ENCODE peak calls at places on chromosomes 11 and 22, in four cellular contexts. T is CD4-positive, alpha-beta T cell; C is ovary; E is heart right ventricle. O is an unnamed sample.

GRCh38 chr22:44172370-44173108 is 8.2 kb upstream of the PARVG start:
- DNase-seq in C (no peak), E (peak), T (no peak), O (no peak)

GRCh38 chr11:86594746-86595145 is 77.7 kb downstream of the ME3 start:
- DNase-seq in E (no peak), C (no peak), T (no peak), O (no peak)

GRCh38 chr11:120543816-120544215 is 32.3 kb downstream of the GRIK4 start:
- DNase-seq in T (no peak), E (no peak), C (no peak), O (no peak)

GRCh38 chr11:96827164-96827563 is 437.4 kb downstream of the JRKL start:
- DNase-seq in T (no peak), E (no peak), C (no peak), O (no peak)

GRCh38 chr11:69497221-69497787 is 15.8 kb downstream of the LINC01488 start:
- DNase-seq in E (peak), C (no peak), T (no peak), O (peak)

GRCh38 chr22:41780714-41781507 is 19.6 kb upstream of the CCDC134 start:
- DNase-seq in C (no peak), T (peak), E (peak), O (no peak)

GRCh38 chr11:94934362-94934761 is 39.0 kb downstream of the CWC15 start:
- DNase-seq in E (no peak), C (no peak), T (no peak), O (no peak)

GRCh38 chr22:39643311-39644083 is 72.9 kb downstream of the CACNA1I start:
- DNase-seq in C (no peak), E (no peak), T (no peak), O (no peak)

GRCh38 chr11:64650923-64651523 is 60.0 kb downstream of the SLC22A12 start:
- DNase-seq in C (no peak), E (no peak), T (no peak), O (no peak)

GRCh38 chr11:117814766-117815261 is 9.7 kb downstream of the FXYD2 start:
- DNase-seq in E (no peak), T (peak), C (no peak), O (peak)

GRCh38 chr11:92702037-92702436 is 267.4 kb upstream of the MTNR1B start:
- DNase-seq in E (no peak), T (no peak), C (no peak), O (no peak)

GRCh38 chr11:57597971-57598830 is 716 bp downstream of the SERPING1 start:
- DNase-seq in E (peak), T (no peak), C (peak), O (no peak)

GRCh38 chr11:71355266-71355665 is 92.9 kb downstream of the DHCR7 start:
- DNase-seq in E (no peak), C (no peak), T (no peak), O (no peak)

GRCh38 chr11:50155508-50155907 is 122.8 kb downstream of the OR4C45 start:
- DNase-seq in E (no peak), T (no peak), C (no peak), O (no peak)

GRCh38 chr11:46912526-46913150 is 5.7 kb downstream of the LRP4 start:
- DNase-seq in C (no peak), E (no peak), T (no peak), O (no peak)
- TF ChIP-seq CTCF in C (no peak), E (no peak), T (no peak), O (no peak)

GRCh38 chr11:77199346-77199745 is 71.3 kb downstream of the MYO7A start:
- DNase-seq in T (no peak), E (no peak), C (no peak), O (peak)

GRCh38 chr11:77196961-77197360 is 68.9 kb downstream of the MYO7A start:
- DNase-seq in C (no peak), T (no peak), E (no peak), O (peak)

GRCh38 chr11:77197626-77198320 is 69.7 kb downstream of the MYO7A start:
- DNase-seq in T (no peak), C (no peak), E (no peak), O (peak)

GRCh38 chr11:77200351-77200750 is 72.3 kb downstream of the MYO7A start:
- DNase-seq in T (no peak), C (no peak), E (no peak), O (no peak)

DNA sequence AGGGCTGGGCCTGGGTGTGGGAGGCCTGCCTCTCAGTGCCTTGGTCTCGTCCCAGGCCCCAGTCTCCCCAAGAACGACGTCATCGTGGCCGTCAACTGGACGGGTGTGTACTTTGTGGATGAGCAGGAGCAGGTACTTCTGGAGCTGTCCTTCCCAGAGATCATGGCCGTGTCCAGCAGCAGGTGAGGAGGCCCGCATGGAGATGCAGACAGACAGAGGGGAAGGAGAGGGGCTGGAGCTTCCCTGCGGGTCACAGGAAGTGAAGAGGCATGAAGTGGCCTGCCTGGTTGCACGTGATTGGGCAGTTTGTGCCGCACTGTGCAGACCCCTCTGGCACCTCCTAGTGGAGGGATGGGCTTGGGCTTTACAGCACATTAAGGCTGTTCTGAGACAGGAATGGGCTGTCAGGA is 70.4 kb downstream of the MYO7A start:
- DNase-seq in E (no peak), T (no peak), C (no peak), O (peak)
- TF ChIP-seq CTCF in E (no peak), T (no peak), C (no peak), O (peak)

GRCh38 chr11:102317099-102317767 is at the start of gene BIRC3:
- DNase-seq in E (peak), T (peak), C (peak), O (no peak)
- TF ChIP-seq CTCF in E (peak), T (peak), C (peak), O (peak)

DNA sequence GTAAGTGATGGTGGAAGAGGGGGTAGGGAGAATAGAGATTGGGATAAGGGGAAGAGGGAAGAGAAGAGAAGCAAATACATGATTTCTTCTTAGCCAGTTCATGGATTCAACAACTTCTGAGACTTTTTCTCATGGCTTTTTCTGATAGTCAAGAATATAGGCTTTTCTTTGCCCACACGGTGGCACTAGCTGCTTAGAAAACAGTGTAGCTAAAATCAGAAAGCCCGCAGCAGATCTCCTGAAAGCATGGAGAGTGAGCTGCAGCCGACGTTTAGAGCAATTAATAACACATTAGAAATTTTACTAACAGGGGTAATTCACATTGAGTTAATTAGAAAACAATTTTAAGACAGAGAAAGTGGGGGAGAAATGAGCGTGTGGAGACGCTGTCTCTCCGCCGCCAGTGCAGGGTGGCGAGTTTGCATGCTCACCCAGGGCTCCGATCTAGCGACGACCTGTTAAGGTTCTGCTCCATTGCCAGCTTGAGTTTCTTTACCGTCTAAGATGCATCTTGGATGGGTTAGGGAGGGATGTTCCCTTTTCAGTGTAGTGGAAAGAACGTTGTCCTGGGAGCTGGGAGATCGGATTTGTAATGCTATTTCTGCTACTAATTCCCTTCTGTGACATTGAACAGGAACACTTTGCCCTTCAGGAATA is 3.3 kb upstream of the RAG1 start:
- DNase-seq in E (peak), C (peak), T (peak), O (no peak)
- TF ChIP-seq CTCF in E (peak), C (no peak), T (peak), O (peak)

GRCh38 chr22:27065259-27065658 is 407.9 kb downstream of the MIAT start:
- DNase-seq in E (no peak), C (no peak), T (no peak), O (no peak)
- TF ChIP-seq CTCF in E (no peak), C (no peak), T (no peak), O (no peak)

GRCh38 chr11:7549681-7550080 is 35.9 kb downstream of the PPFIBP2 start:
- DNase-seq in C (no peak), T (no peak), E (no peak), O (no peak)

GRCh38 chr11:7547687-7548086 is 33.9 kb downstream of the PPFIBP2 start:
- DNase-seq in C (no peak), T (no peak), E (no peak), O (no peak)

GRCh38 chr11:7546324-7546791 is 32.6 kb downstream of the PPFIBP2 start:
- DNase-seq in C (no peak), T (no peak), E (no peak), O (no peak)

GRCh38 chr11:7547091-7547490 is 33.3 kb downstream of the PPFIBP2 start:
- DNase-seq in T (no peak), C (no peak), E (no peak), O (no peak)

GRCh38 chr11:7548659-7549283 is 35.0 kb downstream of the PPFIBP2 start:
- DNase-seq in T (peak), E (no peak), C (no peak), O (no peak)
- TF ChIP-seq CTCF in T (peak), E (no peak), C (no peak), O (no peak)

DNA sequence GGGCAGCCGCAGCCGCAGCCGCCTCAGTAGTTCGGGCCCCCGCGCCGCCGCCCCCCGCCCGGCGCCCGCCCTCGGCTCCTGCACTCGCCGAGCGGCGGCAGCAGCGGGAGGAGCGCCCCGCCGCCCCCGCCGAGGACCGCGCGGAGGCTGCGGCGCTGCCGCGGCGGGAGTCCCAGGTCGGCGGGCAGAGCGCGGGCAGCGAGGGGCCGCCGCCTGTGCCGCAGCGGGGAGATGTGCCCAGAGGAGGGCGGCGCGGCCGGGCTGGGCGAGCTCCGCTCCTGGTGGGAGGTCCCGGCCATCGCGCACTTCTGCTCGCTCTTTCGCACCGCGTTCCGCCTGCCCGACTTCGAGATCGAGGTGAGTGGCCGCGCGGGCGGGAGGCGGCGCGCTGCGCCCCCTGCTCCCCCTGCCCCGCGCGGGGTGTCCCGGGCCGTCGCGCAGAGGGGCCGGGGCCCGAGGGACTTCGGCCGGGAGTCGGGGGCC is 334 bp downstream of the CECR2 start:
- DNase-seq in C (no peak), E (peak), T (no peak), O (no peak)
- TF ChIP-seq CTCF in C (no peak), E (no peak), T (no peak), O (no peak)

GRCh38 chr11:125163431-125164011 is 1.0 kb upstream of the PKNOX2 start:
- DNase-seq in E (no peak), C (no peak), T (no peak), O (no peak)

GRCh38 chr11:125165664-125166346 is 1.3 kb downstream of the PKNOX2 start:
- DNase-seq in T (no peak), E (no peak), C (no peak), O (no peak)

GRCh38 chr11:125164091-125164421 is 495 bp upstream of the PKNOX2 start:
- DNase-seq in T (no peak), E (no peak), C (no peak), O (no peak)

GRCh38 chr11:125165111-125165663 is 636 bp downstream of the PKNOX2 start:
- DNase-seq in T (no peak), E (no peak), C (peak), O (no peak)

GRCh38 chr11:125164422-125165110 is at the start of gene PKNOX2:
- DNase-seq in E (peak), C (peak), T (peak), O (peak)
- TF ChIP-seq CTCF in E (peak), C (peak), T (peak), O (peak)

DNA sequence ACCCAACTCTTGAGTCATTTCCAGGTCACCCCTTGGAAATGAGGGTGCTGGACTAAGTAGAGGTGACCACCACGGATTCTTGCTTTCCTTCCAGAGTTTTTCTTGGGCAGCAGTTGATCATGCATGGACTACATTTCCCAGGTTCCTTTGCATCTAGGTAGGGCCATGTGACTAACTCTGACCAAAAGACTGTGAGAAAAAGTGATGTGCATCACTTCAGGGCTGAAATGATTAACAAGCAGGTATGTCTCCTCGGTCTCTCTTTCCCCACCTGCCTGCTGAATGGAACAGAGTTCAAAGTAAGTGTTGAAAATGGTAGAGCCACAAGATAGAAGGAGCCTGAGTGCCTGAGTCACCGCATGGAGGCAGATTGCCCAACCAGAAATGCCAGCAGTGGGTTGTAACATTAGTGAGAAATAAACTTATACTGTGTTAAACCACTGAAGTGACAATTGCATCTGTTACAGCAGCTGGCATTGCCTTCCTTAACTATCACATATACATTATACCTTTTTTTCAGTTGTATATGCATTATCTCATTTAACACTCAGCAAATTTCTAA is 113.5 kb downstream of the MN1 start:
- DNase-seq in C (no peak), E (no peak), T (no peak), O (no peak)
- TF ChIP-seq CTCF in C (no peak), E (no peak), T (no peak), O (no peak)

DNA sequence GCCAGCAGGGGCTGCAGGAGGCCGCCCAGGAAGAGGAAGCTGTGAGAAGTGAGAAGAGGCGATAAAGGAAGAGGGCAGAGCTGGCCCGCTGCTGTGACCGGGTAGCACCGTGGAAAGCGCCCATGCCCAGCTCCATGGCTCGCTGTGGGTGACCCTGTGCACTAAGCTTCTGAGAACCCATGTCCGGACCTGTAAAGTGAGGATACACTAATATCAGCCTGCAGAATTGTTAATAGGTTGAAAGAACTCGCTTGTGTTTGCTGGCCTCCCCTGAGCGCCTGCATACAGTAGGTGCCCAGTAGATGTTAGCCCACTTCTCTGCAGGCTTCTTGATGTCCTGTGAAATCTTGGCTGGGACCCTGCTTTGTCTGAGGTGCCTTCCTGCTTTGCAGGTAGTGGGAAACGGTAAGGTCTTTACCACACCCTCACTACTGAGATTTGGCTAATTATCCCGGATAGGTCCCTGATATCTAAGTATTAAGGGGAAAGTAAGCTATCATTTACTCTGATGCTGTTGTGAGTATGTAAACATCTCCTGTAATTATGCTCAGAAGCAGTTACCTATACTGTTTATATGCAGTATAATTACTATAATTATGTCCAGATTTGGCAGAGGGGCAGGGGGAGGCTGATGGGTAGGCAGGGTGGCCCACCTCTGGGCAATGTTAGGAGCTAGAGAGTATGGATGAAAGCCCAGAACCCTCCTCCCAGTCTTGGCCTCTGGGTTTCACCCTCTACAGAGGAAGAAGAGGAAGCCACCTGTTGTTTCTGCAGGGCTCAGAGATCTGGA is 1.2 kb upstream of the ARRB1 start:
- DNase-seq in C (no peak), T (no peak), E (no peak), O (no peak)
- TF ChIP-seq CTCF in C (no peak), T (no peak), E (no peak), O (no peak)